ENCODE peak calls at places on chromosomes 5 and 9, in nine cellular contexts. U, I, O, K, M, Q, X, N and V are unnamed samples.

GRCh38 chr9:17018540-17019196 is 116.2 kb upstream of the CNTLN start:
- DNase-seq in U (no peak), I (no peak), O (no peak), K (no peak), M (no peak), Q (no peak), X (peak), N (no peak), V (no peak)

GRCh38 chr5:14998494-14998893 is 126.9 kb upstream of the ANKH start:
- DNase-seq in U (no peak), I (no peak), O (no peak), K (no peak), M (no peak), Q (no peak), X (no peak), N (no peak), V (no peak)

GRCh38 chr5:132766806-132767055 is 10.3 kb downstream of the SEPTIN8 start:
- DNase-seq in U (no peak), I (no peak), O (no peak), K (no peak), M (no peak), Q (no peak), X (no peak), N (no peak), V (no peak)

GRCh38 chr9:19233344-19233743 is 2.9 kb downstream of the DENND4C start:
- DNase-seq in U (no peak), I (no peak), O (no peak), K (no peak), M (no peak), Q (no peak), X (no peak), N (no peak), V (no peak)

GRCh38 chr9:126309427-126310179 is 17.0 kb upstream of the MVB12B start:
- DNase-seq in U (no peak), I (no peak), O (no peak), K (no peak), M (no peak), Q (no peak), X (no peak), N (no peak), V (no peak)

GRCh38 chr9:112860466-112860865 is 30.2 kb downstream of the SLC46A2 start:
- DNase-seq in U (no peak), I (no peak), O (no peak), K (no peak), M (no peak), Q (no peak), X (peak), N (no peak), V (no peak)

GRCh38 chr5:90408571-90409317 is 812 bp downstream of the CETN3 start:
- DNase-seq in U (no peak), I (no peak), O (no peak), K (no peak), M (no peak), Q (peak), X (peak), N (no peak), V (no peak)

GRCh38 chr5:74866653-74867162 is 521 bp upstream of the FAM169A start:
- DNase-seq in U (peak), I (no peak), O (no peak), K (no peak), M (no peak), Q (peak), X (no peak), N (no peak), V (no peak)

GRCh38 chr9:116154334-116154975 is 864 bp downstream of the PAPPA start:
- DNase-seq in U (peak), I (peak), O (peak), K (no peak), M (no peak), Q (no peak), X (no peak), N (no peak), V (no peak)

GRCh38 chr9:4494337-4494736 is 4.1 kb downstream of the SLC1A1 start:
- DNase-seq in U (no peak), I (no peak), O (no peak), K (no peak), M (no peak), Q (no peak), X (no peak), N (peak), V (no peak)

GRCh38 chr9:134778841-134779411 is 101.7 kb upstream of the FCN2 start:
- DNase-seq in U (no peak), I (no peak), O (peak), K (peak), M (peak), Q (peak), X (no peak), N (peak), V (peak)

GRCh38 chr5:10649518-10650410 is 85.9 kb downstream of the ANKRD33B start:
- DNase-seq in U (no peak), I (no peak), O (no peak), K (no peak), M (no peak), Q (no peak), X (peak), N (no peak), V (no peak)

GRCh38 chr9:95171001-95171400 is 146.5 kb downstream of the FANCC start:
- DNase-seq in U (peak), I (no peak), O (no peak), K (no peak), M (no peak), Q (no peak), X (peak), N (peak), V (peak)

GRCh38 chr9:126376311-126376902 is 49.8 kb downstream of the MVB12B start:
- DNase-seq in U (no peak), I (peak), O (no peak), K (no peak), M (no peak), Q (peak), X (no peak), N (no peak), V (no peak)

GRCh38 chr5:113150221-113150620 is 173.6 kb downstream of the DCP2 start:
- DNase-seq in U (no peak), I (no peak), O (no peak), K (no peak), M (no peak), Q (no peak), X (no peak), N (no peak), V (no peak)

GRCh38 chr5:27130587-27130986 is 92.2 kb upstream of the CDH9 start:
- DNase-seq in U (no peak), I (no peak), O (no peak), K (no peak), M (no peak), Q (no peak), X (no peak), N (peak), V (peak)

GRCh38 chr9:22147818-22148573 is 138.9 kb upstream of the CDKN2B start:
- DNase-seq in U (no peak), I (no peak), O (no peak), K (peak), M (no peak), Q (peak), X (peak), N (peak), V (peak)

GRCh38 chr9:128091144-128091543 is 23.1 kb downstream of the SLC25A25 start:
- DNase-seq in U (no peak), I (no peak), O (peak), K (no peak), M (peak), Q (no peak), X (peak), N (peak), V (peak)

GRCh38 chr9:133714606-133715294 is 23.4 kb downstream of the SARDH start:
- DNase-seq in U (no peak), I (peak), O (peak), K (no peak), M (no peak), Q (peak), X (no peak), N (peak), V (no peak)

GRCh38 chr5:148799737-148800527 is 26.5 kb upstream of the ADRB2 start:
- DNase-seq in U (no peak), I (no peak), O (no peak), K (no peak), M (no peak), Q (no peak), X (no peak), N (no peak), V (peak)

GRCh38 chr5:145847499-145848497 is 12.7 kb upstream of the PRELID2 start:
- DNase-seq in U (no peak), I (no peak), O (no peak), K (peak), M (no peak), Q (no peak), X (peak), N (peak), V (peak)

GRCh38 chr5:177027665-177028064 is 5.2 kb downstream of the ZNF346 start:
- DNase-seq in U (no peak), I (no peak), O (no peak), K (no peak), M (no peak), Q (no peak), X (no peak), N (no peak), V (no peak)

GRCh38 chr5:42874621-42875198 is 63.0 kb upstream of the SELENOP start:
- DNase-seq in U (no peak), I (no peak), O (no peak), K (no peak), M (no peak), Q (peak), X (no peak), N (no peak), V (no peak)

GRCh38 chr9:83620841-83621636 is 1.9 kb upstream of the IDNK start:
- DNase-seq in U (peak), I (no peak), O (peak), K (peak), M (peak), Q (peak), X (peak), N (peak), V (peak)

GRCh38 chr5:115419794-115420585 is 123.5 kb upstream of the CCDC112 start:
- DNase-seq in U (no peak), I (no peak), O (no peak), K (peak), M (no peak), Q (no peak), X (peak), N (peak), V (peak)

GRCh38 chr5:177312649-177313181 is 1.0 kb upstream of the MXD3 start:
- DNase-seq in U (no peak), I (peak), O (no peak), K (peak), M (no peak), Q (peak), X (peak), N (peak), V (peak)

GRCh38 chr5:44809215-44809955 is 638 bp downstream of the MRPS30 start:
- DNase-seq in U (peak), I (peak), O (peak), K (peak), M (peak), Q (peak), X (peak), N (peak), V (peak)

GRCh38 chr9:16825364-16825763 is 45.1 kb downstream of the BNC2 start:
- DNase-seq in U (no peak), I (no peak), O (no peak), K (no peak), M (no peak), Q (no peak), X (no peak), N (peak), V (peak)

GRCh38 chr5:135203593-135204036 is 169.6 kb upstream of the PITX1 start:
- DNase-seq in U (no peak), I (no peak), O (no peak), K (no peak), M (no peak), Q (peak), X (peak), N (peak), V (no peak)

GRCh38 chr5:170538096-170538465 is 34.3 kb downstream of the KCNIP1 start:
- DNase-seq in U (no peak), I (no peak), O (no peak), K (no peak), M (no peak), Q (no peak), X (no peak), N (no peak), V (no peak)

GRCh38 chr5:172771439-172772111 is 580 bp upstream of the DUSP1 start:
- DNase-seq in U (peak), I (no peak), O (no peak), K (no peak), M (no peak), Q (no peak), X (peak), N (no peak), V (no peak)

GRCh38 chr9:81906656-81907055 is 21.6 kb upstream of the SPATA31D4 start:
- DNase-seq in U (no peak), I (no peak), O (no peak), K (no peak), M (no peak), Q (no peak), X (peak), N (peak), V (peak)

GRCh38 chr5:93399675-93400074 is 181.3 kb downstream of the NR2F1-AS1 start:
- DNase-seq in U (no peak), I (no peak), O (no peak), K (no peak), M (no peak), Q (no peak), X (no peak), N (no peak), V (no peak)

GRCh38 chr5:93401844-93402243 is 179.2 kb downstream of the NR2F1-AS1 start:
- DNase-seq in U (no peak), I (no peak), O (no peak), K (no peak), M (no peak), Q (no peak), X (no peak), N (no peak), V (no peak)

GRCh38 chr5:93394301-93394700 is 186.7 kb downstream of the NR2F1-AS1 start:
- DNase-seq in U (no peak), I (no peak), O (no peak), K (no peak), M (no peak), Q (no peak), X (no peak), N (no peak), V (no peak)

GRCh38 chr5:93395010-93395409 is 186.0 kb downstream of the NR2F1-AS1 start:
- DNase-seq in U (no peak), I (no peak), O (no peak), K (no peak), M (no peak), Q (no peak), X (peak), N (no peak), V (no peak)

GRCh38 chr5:93395891-93396465 is 185.0 kb downstream of the NR2F1-AS1 start:
- DNase-seq in U (no peak), I (no peak), O (no peak), K (no peak), M (no peak), Q (no peak), X (no peak), N (no peak), V (no peak)
- TF ChIP-seq CTCF in U (no peak), I (no peak), O (no peak), K (no peak), M (no peak), Q (no peak), X (no peak), N (no peak), V (no peak)

GRCh38 chr5:57889558-57889957 is 406.9 kb upstream of the ACTBL2 start:
- DNase-seq in U (no peak), I (no peak), O (no peak), K (peak), M (peak), Q (peak), X (peak), N (peak), V (peak)
- TF ChIP-seq CTCF in U (no peak), I (no peak), O (peak), K (peak), M (no peak), Q (peak), X (peak), N (peak), V (peak)

GRCh38 chr5:120082316-120083068 is 381.6 kb upstream of the PRR16 start:
- DNase-seq in U (no peak), I (no peak), O (no peak), K (no peak), M (no peak), Q (no peak), X (peak), N (no peak), V (no peak)
- TF ChIP-seq CTCF in U (no peak), I (no peak), O (no peak), K (no peak), M (no peak), Q (no peak), X (peak), N (peak), V (peak)

DNA sequence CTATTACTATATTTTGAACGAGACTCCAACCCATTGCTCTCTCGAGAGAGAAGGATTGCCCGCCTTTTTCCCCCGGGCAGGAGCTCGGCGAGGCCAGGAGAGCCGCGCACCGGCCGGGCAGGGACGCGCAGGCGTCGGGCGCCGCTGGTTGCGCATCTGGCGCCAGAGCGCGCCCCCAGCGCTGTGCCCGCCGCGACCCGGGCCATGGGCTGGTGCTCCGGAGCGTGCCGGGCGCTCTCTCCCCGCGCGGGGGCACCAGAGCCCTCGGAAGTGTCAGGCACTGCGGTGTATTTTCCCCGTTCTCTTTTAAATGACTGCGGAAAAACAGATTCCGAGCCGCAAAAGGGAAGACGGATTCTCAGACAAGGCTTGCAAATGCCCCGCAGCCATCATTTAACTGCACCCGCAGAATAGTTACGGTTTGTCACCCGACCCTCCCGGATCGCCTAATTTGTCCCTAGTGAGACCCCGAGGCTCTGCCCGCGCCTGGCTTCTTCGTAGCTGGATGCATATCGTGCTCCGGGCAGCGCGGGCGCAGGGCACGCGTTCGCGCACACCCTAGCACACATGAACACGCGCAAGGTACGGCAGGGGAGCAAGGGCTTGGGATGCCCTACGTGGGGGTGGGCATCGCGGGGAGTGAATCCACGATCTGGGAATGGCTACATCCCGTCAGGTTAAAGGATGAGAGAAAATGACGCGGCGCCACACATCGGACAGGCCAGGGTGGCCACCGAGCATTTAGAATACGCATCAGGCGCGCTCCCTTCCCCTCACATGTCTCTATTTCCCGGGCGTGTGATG is 1.1 kb upstream of the NTRK2 start:
- DNase-seq in U (peak), I (peak), O (peak), K (peak), M (peak), Q (no peak), X (peak), N (peak), V (peak)
- TF ChIP-seq CTCF in U (peak), I (no peak), O (peak), K (peak), M (peak), Q (peak), X (peak), N (no peak), V (peak)

GRCh38 chr9:114082017-114082735 is 4.1 kb upstream of the AMBP start:
- DNase-seq in U (peak), I (peak), O (peak), K (peak), M (peak), Q (peak), X (peak), N (peak), V (peak)

GRCh38 chr9:114078781-114079156 is 669 bp upstream of the AMBP start:
- DNase-seq in U (no peak), I (no peak), O (no peak), K (no peak), M (no peak), Q (no peak), X (no peak), N (no peak), V (no peak)

GRCh38 chr9:114080195-114080772 is 2.2 kb upstream of the AMBP start:
- DNase-seq in U (no peak), I (no peak), O (no peak), K (no peak), M (no peak), Q (no peak), X (no peak), N (no peak), V (no peak)

GRCh38 chr9:114081441-114082016 is 3.4 kb upstream of the AMBP start:
- DNase-seq in U (no peak), I (no peak), O (no peak), K (no peak), M (no peak), Q (peak), X (no peak), N (no peak), V (no peak)

DNA sequence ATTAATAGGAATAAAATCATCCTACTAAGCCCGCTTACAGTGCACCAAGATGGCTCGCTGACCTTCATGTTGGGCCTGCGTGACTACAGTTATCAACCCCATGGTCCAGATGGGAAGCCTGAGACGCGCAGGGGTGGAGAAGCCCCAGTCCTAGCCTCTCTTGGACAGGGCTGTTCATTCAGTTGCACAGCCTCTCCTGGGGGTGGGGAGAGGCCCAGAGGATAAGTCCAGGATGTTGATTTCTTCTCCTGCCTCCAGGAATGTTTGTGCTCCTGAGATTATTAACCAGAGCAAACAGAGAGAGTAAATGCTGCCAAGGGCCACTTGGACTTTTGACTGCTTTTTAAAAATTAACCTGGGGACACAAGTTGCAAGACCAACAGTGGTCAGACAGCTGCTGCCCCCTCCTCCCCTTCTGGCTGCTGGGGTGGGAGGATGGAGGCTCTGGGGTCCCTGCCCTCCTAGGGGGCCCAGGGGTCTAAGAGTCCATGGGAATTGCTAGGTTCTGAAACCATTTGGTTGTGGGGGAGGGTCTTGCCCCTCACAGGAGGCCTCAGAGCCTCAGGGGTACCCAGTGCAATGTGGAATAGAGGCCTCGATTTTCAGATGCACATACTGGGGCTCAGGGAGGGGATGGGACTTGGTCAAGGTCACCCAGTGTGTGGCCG is 2.8 kb upstream of the AMBP start:
- DNase-seq in U (no peak), I (no peak), O (no peak), K (no peak), M (no peak), Q (peak), X (no peak), N (no peak), V (no peak)
- TF ChIP-seq CTCF in U (no peak), I (peak), O (no peak), K (no peak), M (no peak), Q (no peak), X (no peak), N (no peak), V (no peak)